ENCODE peak calls at places on chromosomes 2 and 18, in seven cellular contexts. J, G, B, L, P, Z and R are unnamed samples.

GRCh38 chr2:241967745-241968144 is 98.2 kb downstream of the RTP5 start:
- DNase-seq in J (no peak), G (no peak), B (no peak), L (no peak), P (no peak), Z (no peak), R (no peak)

GRCh38 chr18:43383031-43383430 is 105.7 kb upstream of the SYT4 start:
- DNase-seq in J (no peak), G (no peak), B (no peak), L (no peak), P (no peak), Z (no peak), R (no peak)

GRCh38 chr2:182187130-182187529 is 201.5 kb downstream of the PPP1R1C start:
- DNase-seq in J (no peak), G (no peak), B (no peak), L (no peak), P (no peak), Z (no peak), R (no peak)

GRCh38 chr2:102001767-102002142 is 10.0 kb downstream of the IL1R2 start:
- DNase-seq in J (no peak), G (no peak), B (no peak), L (no peak), P (no peak), Z (no peak), R (peak)

GRCh38 chr2:42934568-42935258 is 142.3 kb upstream of the HAAO start:
- DNase-seq in J (no peak), G (no peak), B (no peak), L (no peak), P (no peak), Z (no peak), R (no peak)

GRCh38 chr18:46096651-46097300 is 1.3 kb downstream of the ATP5F1A start:
- DNase-seq in J (peak), G (no peak), B (no peak), L (peak), P (no peak), Z (no peak), R (no peak)

GRCh38 chr2:45031028-45031427 is 21.8 kb upstream of the SIX2 start:
- DNase-seq in J (no peak), G (no peak), B (no peak), L (no peak), P (no peak), Z (no peak), R (no peak)

GRCh38 chr2:17718689-17719088 is 34.9 kb downstream of the SMC6 start:
- DNase-seq in J (no peak), G (no peak), B (no peak), L (no peak), P (no peak), Z (no peak), R (no peak)

GRCh38 chr2:20067992-20068727 is 16.7 kb upstream of the LAPTM4A start:
- DNase-seq in J (peak), G (no peak), B (no peak), L (no peak), P (no peak), Z (no peak), R (peak)

GRCh38 chr2:238509903-238510302 is 83.2 kb downstream of the ASB1 start:
- DNase-seq in J (no peak), G (no peak), B (no peak), L (no peak), P (no peak), Z (no peak), R (no peak)

GRCh38 chr2:85999131-85999831 is 106.4 kb downstream of the POLR1A start:
- DNase-seq in J (peak), G (no peak), B (peak), L (peak), P (no peak), Z (no peak), R (no peak)

GRCh38 chr2:7838636-7839035 is 843.2 kb upstream of the ID2 start:
- DNase-seq in J (no peak), G (no peak), B (no peak), L (no peak), P (no peak), Z (no peak), R (no peak)

GRCh38 chr18:9722691-9723090 is 14.6 kb downstream of the RAB31 start:
- DNase-seq in J (no peak), G (no peak), B (no peak), L (peak), P (no peak), Z (no peak), R (peak)

GRCh38 chr2:49165662-49166061 is 11.3 kb upstream of the FSHR start:
- DNase-seq in J (no peak), G (no peak), B (no peak), L (no peak), P (no peak), Z (no peak), R (no peak)